ENCODE peak calls at places on chromosome 20, in four cellular contexts. Z is A549, I is AG04450, U is fibroblast of lung. S is an unnamed sample.

GRCh38 chr20:40323411-40323810 is 365.6 kb downstream of the MAFB start:
- DNase-seq in Z (no peak), U (no peak), I (no peak), S (no peak)

GRCh38 chr20:8242827-8243764 is 111.0 kb downstream of the PLCB1 start:
- DNase-seq in Z (no peak), I (no peak), U (no peak), S (no peak)

GRCh38 chr20:61117725-61118124 is 134.3 kb upstream of the CDH4 start:
- DNase-seq in U (peak; percentile 79), I (peak; percentile 46), Z (peak; percentile 93), S (no peak)

GRCh38 chr20:56940466-56940865 is 311.4 kb downstream of the TFAP2C start:
- DNase-seq in Z (no peak), I (no peak), U (no peak), S (no peak)

GRCh38 chr20:50837532-50838321 is 42.9 kb downstream of the BCAS4 start:
- DNase-seq in U (peak; percentile 95), I (peak; percentile 80), Z (no peak), S (no peak)

GRCh38 chr20:48716086-48716485 is 111.7 kb downstream of the PREX1 start:
- DNase-seq in U (no peak), Z (no peak), I (no peak), S (no peak)

GRCh38 chr20:24212494-24212893 is 223.9 kb upstream of the GGTLC1 start:
- DNase-seq in U (no peak), Z (no peak), I (no peak), S (no peak)

GRCh38 chr20:37764333-37764935 is 70.6 kb downstream of the CTNNBL1 start:
- DNase-seq in I (no peak), Z (no peak), U (no peak), S (no peak)

GRCh38 chr20:25273541-25274358 is 25.9 kb downstream of the PYGB start:
- DNase-seq in I (no peak), U (no peak), Z (no peak), S (no peak)

GRCh38 chr20:62609811-62610757 is 32.2 kb upstream of the SLCO4A1 start:
- DNase-seq in Z (no peak), U (no peak), I (no peak), S (no peak)

GRCh38 chr20:53202781-53203180 is 230.6 kb downstream of the TSHZ2 start:
- DNase-seq in Z (no peak), I (no peak), U (peak; percentile 61), S (no peak)

GRCh38 chr20:36709126-36709525 is 36.8 kb downstream of the NDRG3 start:
- DNase-seq in Z (no peak), U (no peak), I (no peak), S (no peak)

GRCh38 chr20:48823960-48824497 is 3.8 kb downstream of the PREX1 start:
- DNase-seq in Z (no peak), U (peak; percentile 83), I (no peak), S (no peak)

GRCh38 chr20:57440678-57441509 is 49.7 kb downstream of the RBM38 start:
- DNase-seq in Z (no peak), U (peak; percentile 46), I (peak; percentile 60), S (peak; percentile 57)

DNA sequence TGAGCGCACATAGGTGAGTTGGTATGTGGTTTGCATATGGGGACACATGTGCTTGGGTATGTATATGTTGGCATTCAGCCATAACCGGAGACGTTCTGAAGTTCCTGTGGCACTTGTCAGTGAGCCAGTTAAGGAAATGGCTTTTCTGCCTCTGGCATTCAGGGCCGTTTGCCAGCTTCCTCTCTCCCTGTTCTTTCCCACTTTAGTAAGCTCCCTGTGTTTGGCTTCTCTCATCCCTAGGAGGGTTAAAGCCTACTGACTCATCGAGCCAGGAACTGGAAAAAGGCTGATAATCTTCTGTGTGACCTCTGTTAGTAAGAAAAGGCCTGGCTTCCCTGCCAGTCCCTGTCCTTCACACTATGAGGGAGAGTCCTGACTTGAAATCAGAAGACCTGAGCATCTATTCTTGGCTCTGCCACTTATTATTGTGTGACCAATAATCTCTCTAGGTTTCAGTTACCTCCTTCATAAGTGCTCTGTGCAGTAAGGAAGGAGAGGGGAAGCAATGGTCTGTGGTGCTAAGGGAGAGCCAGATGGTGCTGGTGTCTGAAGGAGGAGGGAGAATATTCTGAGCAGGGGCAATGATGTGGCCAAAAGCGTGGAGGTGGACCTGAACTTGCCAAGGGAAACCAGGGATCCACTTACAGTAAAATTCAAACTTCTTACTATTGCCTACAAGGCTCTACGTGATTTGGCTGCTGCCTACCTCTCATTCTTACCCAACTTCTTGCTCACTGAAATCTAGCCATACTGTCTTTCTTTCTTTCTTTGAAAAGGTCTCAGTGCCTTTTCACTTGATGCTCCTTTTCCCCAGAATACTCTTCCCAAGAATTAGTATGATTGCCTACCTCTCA is 31.4 kb downstream of the ACSS2 start:
- DNase-seq in I (peak; percentile 61), U (peak; percentile 89), Z (peak; percentile 63), S (no peak)
- H3K27ac ChIP-seq in I (peak overlapping the region; percentile 50), U (peak overlapping the region; percentile 43), Z (peak overlapping the region; percentile 67), S (no peak overlapping the region)

DNA sequence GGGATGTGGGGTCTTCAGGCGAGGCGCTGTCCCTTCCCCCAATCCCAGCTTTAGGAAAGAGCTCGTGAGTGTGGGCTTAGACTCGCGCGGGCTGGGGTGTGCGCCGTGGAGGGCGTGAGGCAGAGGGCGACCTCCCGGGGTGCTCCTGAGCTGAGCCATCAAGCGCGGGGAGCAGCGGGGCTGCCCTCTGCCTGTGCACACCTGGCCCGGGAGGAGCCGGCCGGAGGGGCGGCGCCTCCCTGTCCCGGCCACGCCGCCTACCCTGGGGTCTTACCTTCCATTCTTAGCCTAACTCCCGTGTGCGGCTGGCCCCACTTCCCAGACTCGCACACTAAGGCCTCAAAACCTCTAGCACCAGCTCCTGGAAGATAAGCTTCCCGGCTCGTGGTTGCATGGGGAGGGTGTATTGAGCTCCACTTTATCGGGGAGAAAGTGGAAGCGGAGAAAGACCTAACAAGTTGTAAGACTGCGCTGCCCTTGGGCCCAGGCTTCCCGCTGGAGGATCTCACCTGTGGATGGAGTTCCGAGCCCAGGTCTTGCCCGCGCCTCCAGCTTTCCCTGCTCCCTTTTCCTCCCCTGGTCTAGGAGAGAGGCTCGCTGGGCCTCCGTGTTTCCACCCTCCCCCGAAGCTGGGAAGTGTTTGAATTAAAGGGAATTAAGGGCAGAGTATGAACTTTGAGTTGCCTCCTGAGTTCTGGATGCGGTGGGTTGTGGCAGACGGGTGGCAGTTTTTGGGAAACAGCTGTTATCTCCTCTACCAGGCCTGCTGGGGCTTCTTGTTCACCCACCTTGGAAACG is 1.2 kb downstream of the DNMT3B start:
- DNase-seq in Z (no peak), I (no peak), U (no peak), S (no peak)
- H3K27ac ChIP-seq in Z (peak overlapping the region; percentile 93), I (no peak overlapping the region), U (no peak overlapping the region), S (peak overlapping the region; percentile 42)

DNA sequence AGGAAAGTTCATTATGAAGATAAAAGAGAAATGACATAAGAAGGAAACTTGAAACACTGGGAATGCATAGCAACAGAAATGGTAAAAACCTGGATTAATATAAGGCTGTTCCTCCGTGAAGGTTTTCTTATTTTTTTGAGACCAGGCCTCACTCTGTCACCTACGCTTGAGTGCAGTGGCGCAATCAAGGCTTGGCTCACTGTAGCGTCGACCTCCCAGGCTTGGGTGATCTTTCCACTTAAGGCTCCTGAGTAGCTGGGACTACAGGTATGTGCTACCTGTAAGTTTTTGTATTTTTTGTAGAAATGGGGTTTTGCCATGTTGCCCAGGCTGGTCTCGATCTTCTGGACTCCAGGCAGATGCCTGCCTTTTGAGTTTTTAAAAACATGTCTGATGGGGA is 51.7 kb downstream of the PANK2 start:
- DNase-seq in I (no peak), U (no peak), Z (no peak), S (no peak)
- H3K27ac ChIP-seq in I (no peak overlapping the region), U (no peak overlapping the region), Z (no peak overlapping the region), S (no peak overlapping the region)

GRCh38 chr20:63951398-63952209 is 4.6 kb downstream of the UCKL1 start:
- DNase-seq in U (no peak), Z (no peak), I (no peak), S (no peak)
- H3K27ac ChIP-seq in U (no peak overlapping the region), Z (no peak overlapping the region), I (no peak overlapping the region), S (peak overlapping the region; percentile 30)

GRCh38 chr20:13515796-13516533 is 122.8 kb downstream of the TASP1 start:
- DNase-seq in I (no peak), Z (no peak), U (no peak), S (no peak)
- H3K27ac ChIP-seq in I (no peak overlapping the region), Z (no peak overlapping the region), U (no peak overlapping the region), S (no peak overlapping the region)

DNA sequence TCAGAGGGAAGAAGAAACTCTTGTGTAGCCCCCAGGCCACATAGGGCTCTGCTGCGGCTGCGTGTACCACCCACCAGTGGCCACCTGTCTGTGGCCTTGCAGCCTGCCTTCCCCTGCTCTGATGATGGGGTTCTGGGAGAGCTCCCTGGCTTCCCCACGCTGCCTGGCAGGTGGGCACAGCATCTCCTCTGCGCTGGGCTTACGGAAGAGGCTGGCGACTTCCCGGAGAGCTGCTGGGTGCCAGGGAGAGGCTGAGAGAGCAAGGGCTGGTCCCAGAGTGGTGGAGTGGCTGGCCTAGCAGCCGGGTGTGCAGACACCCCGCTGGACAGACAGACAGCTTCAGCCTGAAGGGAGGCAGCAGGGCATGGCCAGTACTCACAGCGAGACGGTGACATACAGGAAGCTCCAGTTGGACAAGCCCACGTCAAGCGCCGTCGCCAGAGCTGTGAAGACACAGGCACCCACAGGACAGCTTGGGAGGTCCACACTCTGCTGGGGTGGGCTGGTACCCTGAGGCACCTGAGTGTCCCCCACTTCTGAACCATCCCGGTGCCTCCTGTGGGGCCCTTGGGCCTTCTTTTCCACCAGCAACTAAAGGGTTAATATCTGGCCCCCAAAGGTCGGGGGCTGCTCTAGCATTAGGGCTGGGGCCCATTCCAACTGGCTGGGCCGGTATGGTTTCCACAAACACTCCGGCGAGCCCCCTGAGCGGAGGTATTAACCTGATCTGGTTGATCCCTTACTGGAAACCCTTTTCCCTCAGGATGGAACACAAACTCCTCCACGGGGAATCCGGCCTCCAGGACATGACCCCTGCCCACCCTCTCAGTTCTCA is 48.1 kb upstream of the CDH22 start:
- DNase-seq in Z (no peak), U (no peak), I (no peak), S (no peak)
- H3K27ac ChIP-seq in Z (no peak overlapping the region), U (no peak overlapping the region), I (no peak overlapping the region), S (peak overlapping the region; percentile 67)

GRCh38 chr20:31543966-31544598 is 29.8 kb downstream of the HM13 start:
- DNase-seq in U (peak; percentile 97), Z (no peak), I (peak; percentile 92), S (peak; percentile 11)
- H3K27ac ChIP-seq in U (peak overlapping the region; percentile 89), Z (no peak overlapping the region), I (peak overlapping the region; percentile 98), S (no peak overlapping the region)

GRCh38 chr20:17860306-17861197 is 108.0 kb downstream of the SNX5 start:
- DNase-seq in I (no peak), U (no peak), Z (no peak), S (no peak)

GRCh38 chr20:17863577-17864292 is 104.9 kb downstream of the SNX5 start:
- DNase-seq in I (no peak), Z (no peak), U (peak; percentile 41), S (no peak)

GRCh38 chr20:17859616-17860232 is 108.9 kb downstream of the SNX5 start:
- DNase-seq in Z (no peak), I (no peak), U (no peak), S (no peak)

GRCh38 chr20:17863209-17863576 is 105.4 kb downstream of the SNX5 start:
- DNase-seq in U (no peak), I (no peak), Z (no peak), S (no peak)

DNA sequence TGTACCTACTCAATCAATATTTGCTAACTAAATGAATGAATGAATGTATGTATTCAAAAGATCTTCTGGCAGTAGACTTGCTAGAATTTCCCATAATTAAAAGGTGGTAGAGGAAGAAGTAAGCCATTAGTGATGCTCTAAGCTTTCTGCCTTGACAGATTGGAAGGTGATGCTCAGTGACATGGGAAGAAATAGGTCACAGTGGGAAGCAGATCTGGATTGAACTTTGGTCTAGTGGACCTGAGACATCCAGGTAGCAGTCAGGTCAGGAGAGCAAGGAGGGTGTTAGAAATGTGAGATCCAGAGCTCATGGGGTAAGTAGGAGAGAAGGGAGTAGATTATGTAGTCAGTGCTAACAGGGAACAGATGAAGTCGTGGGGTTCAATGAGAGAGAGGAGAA is 106.4 kb downstream of the SNX5 start:
- DNase-seq in I (no peak), Z (no peak), U (no peak), S (no peak)
- H3K27ac ChIP-seq in I (peak overlapping the region; percentile 11), Z (no peak overlapping the region), U (no peak overlapping the region), S (no peak overlapping the region)

S was measured in substantia nigra.